ENCODE peak calls at places on chromosomes 7 and 10, in nine cellular contexts. S is cardiac muscle cell; F is CD4-positive, CD25-positive, alpha-beta regulatory T cell; N is adrenal gland; Q is ovary; Z is HCT116; V is body of pancreas; J is uterus; E is mesendoderm. U is an unnamed sample.
A peak's percentile ranks its signal among the peaks of the same experiment; 100 is the strongest.

GRCh38 chr10:48456361-48456804 is 148.5 kb downstream of the ARHGAP22 start:
- DNase-seq in N (peak; percentile 44), S (peak; percentile 52), F (no peak), V (peak; percentile 65), J (no peak), E (no peak), Z (no peak), Q (peak; percentile 62), U (no peak)

GRCh38 chr10:95405655-95406054 is 114.9 kb upstream of the PDLIM1 start:
- DNase-seq in E (no peak), Q (no peak), Z (no peak), F (no peak), V (no peak), S (no peak), J (no peak), N (no peak), U (no peak)

GRCh38 chr7:38932509-38933168 is 23.6 kb upstream of the VPS41 start:
- DNase-seq in N (peak; percentile 71), Z (peak; percentile 55), J (peak; percentile 25), E (peak; percentile 78), Q (peak; percentile 55), V (peak; percentile 58), S (peak; percentile 69), F (peak; percentile 47), U (no peak)

GRCh38 chr7:1275685-1276424 is 43.2 kb downstream of the UNCX start:
- DNase-seq in N (no peak), Q (no peak), Z (no peak), F (no peak), J (no peak), V (no peak), S (no peak), E (peak; percentile 34), U (no peak)

GRCh38 chr7:7719235-7719634 is 828 bp upstream of the RPA3 start:
- DNase-seq in E (no peak), J (peak; percentile 37), Z (peak; percentile 26), V (peak; percentile 68), F (peak; percentile 79), Q (no peak), S (no peak), N (peak; percentile 73), U (peak; percentile 86)

GRCh38 chr10:121681171-121681752 is 83.0 kb upstream of the FGFR2 start:
- DNase-seq in N (no peak), J (no peak), E (peak; percentile 68), Q (no peak), S (no peak), F (no peak), V (no peak), Z (no peak), U (no peak)

GRCh38 chr7:38699481-38699880 is 68.3 kb upstream of the AMPH start:
- DNase-seq in S (no peak), V (no peak), Q (no peak), N (no peak), J (no peak), E (no peak), F (no peak), Z (no peak), U (no peak)

GRCh38 chr7:37495574-37496184 is 47.0 kb upstream of the ELMO1 start:
- DNase-seq in E (peak; percentile 52), Z (no peak), Q (no peak), V (peak; percentile 10), S (peak; percentile 44), N (no peak), J (no peak), F (peak; percentile 37), U (peak; percentile 9)

GRCh38 chr7:155520114-155520513 is 26.2 kb downstream of the CNPY1 start:
- DNase-seq in S (no peak), E (no peak), N (no peak), V (no peak), Z (no peak), Q (no peak), F (no peak), J (no peak), U (no peak)

GRCh38 chr10:79300711-79301110 is 46.6 kb upstream of the PPIF start:
- DNase-seq in V (no peak), S (no peak), Q (no peak), E (no peak), J (no peak), N (no peak), Z (no peak), F (no peak), U (no peak)

GRCh38 chr10:7133958-7134357 is 276.9 kb downstream of the SFMBT2 start:
- DNase-seq in N (no peak), F (no peak), J (no peak), E (no peak), Z (no peak), V (no peak), Q (no peak), S (no peak), U (no peak)

GRCh38 chr7:103640031-103640779 is 194.2 kb upstream of the SLC26A5 start:
- DNase-seq in S (no peak), Q (no peak), F (no peak), J (no peak), Z (no peak), E (no peak), N (no peak), V (no peak), U (peak; percentile 26)

GRCh38 chr10:78879621-78880020 is 189.1 kb upstream of the ZMIZ1 start:
- DNase-seq in E (no peak), N (no peak), Z (no peak), V (no peak), Q (no peak), S (no peak), F (no peak), J (no peak), U (no peak)

GRCh38 chr10:28681928-28682750 is 4.8 kb downstream of the BAMBI start:
- DNase-seq in E (no peak), J (no peak), S (peak; percentile 80), Q (no peak), N (no peak), F (no peak), V (no peak), Z (no peak), U (no peak)

DNA sequence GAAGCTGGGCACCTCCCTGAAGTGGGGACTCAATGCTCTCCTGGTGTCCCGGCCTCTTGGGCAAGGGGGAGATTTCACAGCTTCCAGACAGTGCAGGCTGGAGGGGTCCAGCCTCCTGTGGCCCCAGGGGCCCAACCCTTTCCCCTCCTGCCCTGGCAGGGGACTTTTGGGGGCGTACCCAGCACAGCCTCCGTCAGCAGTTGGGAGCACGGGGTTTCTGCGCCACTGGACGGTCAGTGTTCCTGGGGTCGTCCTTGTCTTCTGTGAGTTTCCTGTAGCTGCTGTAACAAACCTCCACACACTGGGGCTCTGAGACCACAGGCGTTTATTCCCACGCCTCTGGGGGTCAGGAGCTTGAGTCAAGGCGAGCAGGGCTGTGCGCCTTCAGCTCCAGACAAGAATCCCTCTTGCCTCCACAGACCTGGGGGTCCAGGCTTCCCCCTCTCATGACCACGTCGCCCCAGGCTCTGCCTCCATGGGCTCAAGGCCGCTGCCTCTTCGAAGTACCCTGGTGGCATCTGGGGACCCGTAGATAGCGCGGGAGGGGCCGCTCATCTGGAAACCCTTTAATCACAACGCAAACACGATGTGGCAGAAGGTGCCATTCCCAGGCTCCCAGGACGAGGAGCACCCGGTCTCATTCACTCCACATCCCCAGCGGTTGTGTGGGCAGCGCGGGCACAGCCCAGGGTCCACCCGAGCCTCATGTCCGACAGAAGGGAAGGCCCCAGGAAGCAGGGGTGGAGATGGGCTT is 14.0 kb downstream of the PWWP2B start:
- DNase-seq in F (no peak), J (no peak), Q (no peak), V (peak; percentile 86), Z (no peak), E (no peak), S (no peak), N (no peak), U (no peak)
- H3K4me1 ChIP-seq in F (no peaks in the 10 kb centered on the region), J (no peaks in the 10 kb centered on the region), Q (peaks cover 40% of the 10 kb centered on the region), V (peaks cover 92% of the 10 kb centered on the region), Z (peaks cover 23% of the 10 kb centered on the region), E (peaks cover 11% of the 10 kb centered on the region), S (peaks cover 42% of the 10 kb centered on the region), N (peaks cover 79% of the 10 kb centered on the region), U (peaks cover 41% of the 10 kb centered on the region)

GRCh38 chr7:17661982-17662585 is 278.2 kb downstream of the SNX13 start:
- DNase-seq in Z (no peak), S (no peak), E (peak; percentile 90), J (no peak), F (no peak), N (no peak), V (no peak), Q (no peak), U (peak; percentile 99)
- H3K27ac ChIP-seq in Z (no peak overlapping the region), S (no peak overlapping the region), E (no peak overlapping the region), J (peak overlapping the region; percentile 53), F (no peak overlapping the region), N (no peak overlapping the region), V (no peak overlapping the region), Q (no peak overlapping the region), U (peak overlapping the region; percentile 87)

GRCh38 chr7:68820321-68820720 is 778.0 kb upstream of the AUTS2 start:
- DNase-seq in N (no peak), E (no peak), S (no peak), V (no peak), J (no peak), Z (no peak), F (no peak), Q (no peak), U (no peak)

GRCh38 chr7:68823996-68824780 is 774.1 kb upstream of the AUTS2 start:
- DNase-seq in S (no peak), Z (no peak), J (no peak), N (peak; percentile 30), E (no peak), V (no peak), Q (no peak), F (no peak), U (no peak)

DNA sequence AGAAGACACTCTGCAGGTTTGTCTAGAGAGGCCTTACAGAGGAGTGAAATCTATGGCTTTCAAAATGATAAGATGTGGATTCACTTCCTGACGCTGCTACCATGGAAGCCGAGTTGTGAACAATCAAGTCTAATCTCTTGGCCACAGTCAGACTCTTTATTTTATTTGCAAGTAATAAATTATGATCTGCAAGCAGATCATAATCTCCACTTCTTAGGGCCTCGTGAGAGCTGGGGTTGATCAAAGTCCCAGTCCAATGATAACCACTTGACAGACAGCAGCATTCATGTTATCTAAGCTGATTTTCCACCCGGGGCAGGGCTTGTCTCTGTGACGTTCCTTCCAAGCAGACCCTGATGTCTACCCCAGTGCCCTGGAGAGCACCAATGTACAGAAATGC is 776.4 kb upstream of the AUTS2 start:
- DNase-seq in J (no peak), F (no peak), S (no peak), N (no peak), Z (no peak), V (no peak), E (peak; percentile 41), Q (no peak), U (no peak)
- H3K4me1 ChIP-seq in J (no peaks in the 10 kb centered on the region), F (no peaks in the 10 kb centered on the region), S (no peaks in the 10 kb centered on the region), N (no peaks in the 10 kb centered on the region), Z (no peaks in the 10 kb centered on the region), V (no peaks in the 10 kb centered on the region), E (no peaks in the 10 kb centered on the region), Q (no peaks in the 10 kb centered on the region), U (no peaks in the 10 kb centered on the region)

DNA sequence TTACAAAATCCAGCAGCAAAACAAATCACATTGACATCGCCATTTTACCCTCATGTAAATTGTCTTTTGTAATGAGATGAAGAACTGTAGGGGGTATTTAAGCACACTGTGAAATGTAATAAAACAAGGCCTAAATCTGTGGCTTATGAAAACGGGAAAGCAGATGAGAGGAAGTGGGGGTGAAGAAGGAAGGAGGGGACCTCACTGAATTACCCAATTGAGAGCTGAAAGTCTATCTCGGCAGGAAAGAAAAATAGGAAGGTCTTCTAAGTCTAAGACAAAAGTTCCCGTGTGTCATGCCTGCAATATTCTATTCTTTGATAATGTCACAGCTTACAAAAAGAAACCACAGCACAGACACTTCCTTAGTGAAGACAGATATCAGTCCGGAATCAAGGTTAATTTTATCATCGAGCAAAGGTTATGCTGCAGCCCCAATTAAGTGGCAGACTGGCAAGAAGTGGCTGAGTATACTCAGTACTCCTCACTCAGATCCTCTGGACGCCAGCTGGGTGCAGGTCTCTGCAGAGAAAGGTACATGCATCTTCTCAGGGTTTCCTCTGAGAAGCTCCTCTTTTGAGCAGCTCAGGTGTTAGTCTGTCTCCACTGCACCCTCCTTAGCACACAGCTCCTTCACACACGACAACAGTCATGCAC is 239.7 kb downstream of the FANK1 start:
- DNase-seq in F (peak; percentile 11), Q (no peak), E (no peak), N (no peak), J (no peak), S (no peak), Z (no peak), V (no peak), U (no peak)
- H3K27ac ChIP-seq in F (peak overlapping the region; percentile 55), Q (no peak overlapping the region), E (no peak overlapping the region), N (no peak overlapping the region), J (no peak overlapping the region), S (no peak overlapping the region), Z (no peak overlapping the region), V (no peak overlapping the region), U (no peak overlapping the region)